ENCODE peak calls at places on chromosomes 5 and 9, in four cellular contexts. A, U, Z and B are unnamed samples. For H3K4me1, the result is how much of the 10 kb centered on the place peaks cover.

GRCh38 chr9:93204470-93205043 is 20.6 kb downstream of the WNK2 start:
- DNase-seq in A (no peak), U (no peak), Z (no peak), B (no peak)

GRCh38 chr5:132883261-132883834 is 9.9 kb downstream of the LEAP2 start:
- DNase-seq in U (peak), Z (no peak), A (peak), B (peak)

GRCh38 chr9:78021692-78022091 is 9.9 kb downstream of the GNAQ start:
- DNase-seq in A (no peak), Z (no peak), U (no peak), B (no peak)

GRCh38 chr5:151155149-151155776 is 2.3 kb downstream of the ANXA6 start:
- DNase-seq in Z (peak), A (peak), U (no peak), B (peak)

GRCh38 chr9:32603914-32604852 is 31.2 kb upstream of the NDUFB6 start:
- DNase-seq in U (no peak), Z (no peak), A (peak), B (peak)

GRCh38 chr5:43192558-43193170 is 639 bp downstream of the NIM1K start:
- DNase-seq in Z (no peak), U (no peak), A (peak), B (no peak)

GRCh38 chr9:92774274-92774673 is 9.6 kb upstream of the BICD2 start:
- DNase-seq in U (no peak), A (peak), Z (no peak), B (no peak)

GRCh38 chr5:174446988-174447387 is 277.4 kb upstream of the MSX2 start:
- DNase-seq in U (no peak), Z (no peak), A (no peak), B (no peak)

GRCh38 chr9:113602126-113603119 is 138.9 kb downstream of the RGS3 start:
- DNase-seq in A (peak), Z (no peak), U (no peak), B (peak)

GRCh38 chr5:74257645-74258328 is 382.7 kb downstream of the ENC1 start:
- DNase-seq in A (peak), Z (no peak), U (no peak), B (peak)

GRCh38 chr9:87567047-87567446 is 69.4 kb downstream of the DAPK1 start:
- DNase-seq in U (no peak), Z (no peak), A (no peak), B (no peak)

GRCh38 chr5:134458234-134458633 is 46.6 kb upstream of the CDKN2AIPNL start:
- DNase-seq in Z (no peak), U (no peak), A (peak), B (no peak)

GRCh38 chr9:82511626-82512025 is 523.1 kb downstream of the SPATA31D1 start:
- DNase-seq in A (no peak), Z (no peak), U (no peak), B (no peak)
- H3K4me1 ChIP-seq in A (under half), Z (under half), U (under half), B (under half)

DNA sequence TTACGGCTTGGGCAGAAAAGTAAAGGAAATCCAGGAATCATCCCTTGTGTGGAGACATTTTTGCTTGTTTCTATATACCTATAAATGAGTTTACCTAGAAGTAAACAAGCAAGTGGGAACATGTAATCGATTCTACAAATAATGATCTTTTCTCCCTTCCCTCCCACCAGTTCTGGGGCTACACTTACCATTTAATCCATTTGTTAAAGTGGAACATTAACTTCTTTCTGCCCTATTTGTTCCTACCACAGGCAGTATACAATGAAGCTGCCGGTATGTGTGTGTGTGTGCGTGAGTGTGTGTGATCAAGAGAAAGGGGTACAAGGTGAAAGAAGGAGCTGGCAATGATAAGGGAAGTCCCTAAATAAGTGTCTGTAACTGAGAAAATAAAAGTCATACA is 26.4 kb upstream of the ELL2 start:
- DNase-seq in U (peak), Z (no peak), A (no peak), B (no peak)
- H2AFZ ChIP-seq in U (no peak), Z (no peak), A (no peak), B (no peak)

DNA sequence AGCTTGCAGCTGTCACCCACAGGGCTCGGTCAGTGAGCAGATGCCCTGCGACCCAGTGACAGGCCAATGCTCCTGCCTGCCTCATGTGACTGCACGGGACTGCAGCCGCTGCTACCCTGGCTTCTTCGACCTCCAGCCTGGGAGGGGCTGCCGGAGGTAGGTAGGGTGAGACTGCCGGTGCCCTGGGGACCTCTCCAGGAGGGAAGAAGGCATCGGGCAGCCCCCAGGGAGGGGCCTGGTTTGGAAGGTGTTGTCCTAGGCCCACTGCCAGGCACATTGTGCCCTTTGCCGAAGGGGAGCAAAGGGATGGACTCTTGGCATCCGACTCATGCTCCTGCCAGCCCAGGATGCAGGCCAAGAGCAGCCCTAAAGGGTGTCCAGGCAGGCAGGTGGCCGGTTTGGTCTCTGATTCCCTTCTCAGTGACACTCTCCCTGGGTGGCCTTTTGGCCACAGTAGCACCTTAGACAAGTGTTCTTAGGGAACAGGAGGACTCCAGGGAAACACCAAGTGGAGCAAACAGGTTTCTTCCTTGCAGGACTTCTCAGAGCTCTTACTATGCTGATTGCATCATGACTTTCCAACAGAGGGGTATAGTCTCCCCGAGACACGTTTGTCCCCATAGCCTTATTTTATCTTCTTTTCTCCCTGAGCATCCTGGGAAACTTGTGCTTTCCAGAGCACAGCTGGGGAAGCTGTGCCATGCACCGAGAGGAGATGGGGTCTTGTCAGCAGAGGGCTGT is 28.1 kb upstream of the AIF1L start:
- DNase-seq in Z (no peak), A (no peak), U (no peak), B (no peak)
- H3K4me1 ChIP-seq in Z (under half), A (under half), U (under half), B (under half)

DNA sequence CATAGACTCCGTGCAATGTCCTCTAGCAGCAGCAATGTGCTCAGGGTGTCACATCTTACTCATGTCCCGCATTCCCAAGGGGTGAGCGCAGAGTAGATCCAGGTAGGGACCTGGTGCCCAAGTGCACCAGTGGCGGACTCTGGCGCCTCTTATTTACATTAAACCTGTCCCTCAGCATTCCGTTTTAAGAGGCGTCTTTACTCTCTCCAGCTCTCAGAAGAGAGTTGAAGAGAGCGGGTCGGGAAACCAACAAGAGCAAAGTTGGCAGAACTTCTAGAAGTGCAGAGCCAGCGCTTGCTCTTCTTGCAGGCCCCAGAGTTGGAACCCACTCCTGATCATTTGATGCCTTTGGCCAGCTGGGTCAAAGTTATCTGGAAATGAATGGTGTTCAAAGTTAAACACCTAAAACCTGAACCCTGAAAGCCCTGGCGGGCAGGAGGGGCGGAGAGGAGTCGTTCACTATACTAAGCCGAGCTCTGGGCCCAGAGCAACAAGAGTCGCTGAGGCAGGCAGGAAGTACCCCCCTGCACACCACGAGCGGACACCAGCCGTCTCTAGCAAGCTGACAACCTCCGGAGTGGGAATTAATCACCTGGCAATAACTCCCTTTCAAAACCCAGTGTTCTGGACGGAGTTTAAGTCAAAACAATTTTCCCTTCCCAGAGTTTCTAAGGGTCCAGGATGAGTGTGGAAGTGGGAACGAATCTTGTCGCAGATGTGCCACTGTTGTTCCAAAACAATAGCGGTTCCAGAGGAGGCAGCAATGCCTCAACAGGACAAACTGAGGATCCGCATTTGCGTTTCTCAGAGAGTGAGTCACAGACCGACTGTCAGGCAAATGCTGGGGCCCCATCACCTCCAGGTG is 122.8 kb downstream of the TMEM161B start:
- DNase-seq in A (peak), Z (no peak), U (peak), B (no peak)
- H2AFZ ChIP-seq in A (no peak), Z (no peak), U (peak), B (no peak)

GRCh38 chr5:67043789-67044511 is 152.6 kb downstream of the CD180 start:
- DNase-seq in U (no peak), Z (no peak), A (no peak), B (no peak)

GRCh38 chr5:67047180-67047579 is 149.4 kb downstream of the CD180 start:
- DNase-seq in U (no peak), Z (no peak), A (no peak), B (no peak)

GRCh38 chr5:67045816-67046740 is 150.5 kb downstream of the CD180 start:
- DNase-seq in Z (no peak), U (no peak), A (no peak), B (no peak)

GRCh38 chr5:67038817-67039603 is 157.6 kb downstream of the CD180 start:
- DNase-seq in Z (no peak), U (no peak), A (peak), B (no peak)

DNA sequence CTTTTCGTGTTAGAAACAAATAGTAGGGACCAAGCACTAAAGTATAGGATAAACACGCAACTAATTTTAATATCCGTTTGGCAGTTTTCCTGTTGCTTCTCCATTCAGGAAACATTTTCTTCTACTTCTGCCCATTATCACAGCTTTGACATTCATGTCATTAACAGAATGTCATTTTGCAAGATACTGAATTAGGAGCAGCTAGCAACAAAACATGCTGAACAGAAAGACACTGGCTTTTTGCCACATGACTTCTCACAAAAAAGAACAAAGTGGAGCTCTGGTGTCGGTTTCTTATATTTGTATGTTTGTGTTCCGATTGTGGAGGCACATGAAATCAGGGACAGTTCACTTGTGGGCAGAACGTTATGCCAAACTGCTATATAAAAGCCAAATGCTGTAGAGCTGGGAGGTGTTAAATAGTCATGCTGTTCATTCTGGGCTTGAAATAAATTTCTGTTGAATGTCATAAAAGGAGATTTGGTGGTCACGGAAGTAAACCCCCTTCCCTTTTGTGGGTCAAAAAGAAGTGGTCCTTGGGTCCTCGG is 153.9 kb downstream of the CD180 start:
- DNase-seq in U (no peak), Z (no peak), A (no peak), B (no peak)
- H3K4me1 ChIP-seq in U (under half), Z (under half), A (under half), B (under half)

GRCh38 chr5:96614110-96614691 is 48.0 kb upstream of the CAST start:
- DNase-seq in A (peak), U (peak), Z (peak), B (peak)
- H2AFZ ChIP-seq in A (peak), U (peak), Z (no peak), B (peak)

GRCh38 chr9:99000480-99001395 is 57.0 kb downstream of the COL15A1 start:
- DNase-seq in U (no peak), A (peak), Z (peak), B (peak)

GRCh38 chr9:99001892-99002291 is 58.2 kb downstream of the COL15A1 start:
- DNase-seq in U (no peak), Z (no peak), A (no peak), B (no peak)

GRCh38 chr9:98997580-98997979 is 53.9 kb downstream of the COL15A1 start:
- DNase-seq in A (peak), U (no peak), Z (no peak), B (no peak)

GRCh38 chr9:98998441-98999151 is 54.9 kb downstream of the COL15A1 start:
- DNase-seq in A (peak), Z (no peak), U (peak), B (peak)

GRCh38 chr9:98999152-98999525 is 55.4 kb downstream of the COL15A1 start:
- DNase-seq in A (no peak), U (no peak), Z (no peak), B (no peak)
- H3K4me1 ChIP-seq in A (under half), U (under half), Z (under half), B (under half)

GRCh38 chr9:23538060-23538387 is 288.0 kb downstream of the ELAVL2 start:
- DNase-seq in Z (no peak), U (no peak), A (no peak), B (no peak)
- H2AFZ ChIP-seq in Z (no peak), U (peak), A (no peak), B (no peak)

GRCh38 chr9:136526625-136527066 is 19.2 kb downstream of the NOTCH1 start:
- DNase-seq in A (no peak), Z (no peak), U (no peak), B (no peak)
- H3K4me1 ChIP-seq in A (under half), Z (under half), U (under half), B (under half)